ENCODE peak calls at places on chromosomes 3 and 15, in four cellular contexts. B, Q, E and D are unnamed samples.

GRCh38 chr3:48899298-48899697 is 616 bp upstream of the SLC25A20 start:
- DNase-seq in B (no peak), Q (no peak), E (peak; percentile 56), D (peak; percentile 41)

GRCh38 chr15:36954486-36954885 is 145.9 kb downstream of the MEIS2 start:
- DNase-seq in B (no peak), Q (peak; percentile 62), E (no peak), D (no peak)

GRCh38 chr3:129592362-129593150 is 13.9 kb downstream of the PLXND1 start:
- DNase-seq in B (peak; percentile 61), Q (no peak), E (no peak), D (no peak)

GRCh38 chr3:53236112-53236841 is 19.5 kb downstream of the TKT start:
- DNase-seq in B (peak; percentile 69), Q (peak; percentile 93), E (no peak), D (no peak)

GRCh38 chr3:32998631-32999451 is 47.4 kb downstream of the CCR4 start:
- DNase-seq in B (no peak), Q (no peak), E (no peak), D (no peak)

GRCh38 chr3:69941439-69942176 is 57.9 kb upstream of the SAMMSON start:
- DNase-seq in B (no peak), Q (peak; percentile 82), E (no peak), D (no peak)

GRCh38 chr15:80188293-80188692 is 35.5 kb downstream of the FAH start:
- DNase-seq in B (peak; percentile 21), Q (no peak), E (no peak), D (no peak)

GRCh38 chr3:24678441-24678865 is 183.8 kb upstream of the THRB start:
- DNase-seq in B (peak; percentile 62), Q (peak; percentile 74), E (no peak), D (no peak)

GRCh38 chr15:94277485-94277884 is 46.1 kb downstream of the MCTP2 start:
- DNase-seq in B (no peak), Q (no peak), E (no peak), D (no peak)

GRCh38 chr15:39939487-39940452 is 5.9 kb downstream of the EIF2AK4 start:
- DNase-seq in B (no peak), Q (no peak), E (no peak), D (no peak)

GRCh38 chr3:196737655-196738054 is 2.0 kb upstream of the PAK2 start:
- DNase-seq in B (no peak), Q (no peak), E (no peak), D (no peak)

GRCh38 chr15:36737430-36737891 is 158.0 kb downstream of the CDIN1 start:
- DNase-seq in B (no peak), Q (peak; percentile 83), E (no peak), D (no peak)

GRCh38 chr3:120680193-120680894 is 1.7 kb downstream of the HGD start:
- DNase-seq in B (no peak), Q (no peak), E (no peak), D (no peak)

GRCh38 chr3:120678984-120679383 is 3.1 kb downstream of the HGD start:
- DNase-seq in B (no peak), Q (no peak), E (no peak), D (no peak)

GRCh38 chr3:120681018-120681417 is 1.0 kb downstream of the HGD start:
- DNase-seq in B (no peak), Q (no peak), E (no peak), D (no peak)

GRCh38 chr3:120681506-120682038 is 467 bp downstream of the HGD start:
- DNase-seq in B (no peak), Q (no peak), E (no peak), D (no peak)

GRCh38 chr3:120678331-120678845 is 3.7 kb downstream of the HGD start:
- DNase-seq in B (peak; percentile 67), Q (peak; percentile 65), E (no peak), D (no peak)
- H3K4me3 ChIP-seq in B (no peak overlapping the region), Q (no peak overlapping the region), E (no peak overlapping the region), D (no peak overlapping the region)

DNA sequence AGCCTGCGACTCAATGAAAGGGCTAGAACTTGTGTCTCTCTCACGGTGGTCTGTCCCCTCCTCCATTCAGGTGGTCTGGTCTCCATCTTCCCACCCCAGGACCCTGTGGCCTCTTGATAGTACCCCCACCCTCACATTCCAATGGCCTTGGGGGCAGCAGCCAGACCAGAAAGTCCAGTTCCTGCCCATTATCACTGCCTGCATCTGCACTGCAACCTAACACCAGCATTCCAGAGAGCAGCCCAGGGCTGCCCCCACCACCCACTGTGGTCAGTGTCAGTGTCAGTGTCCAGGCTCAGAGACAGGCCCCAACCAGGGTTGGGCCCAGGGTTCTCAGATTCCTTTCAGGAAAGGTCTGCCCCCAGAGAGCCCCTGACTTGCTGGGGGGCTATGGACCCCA is 12.6 kb downstream of the IGDCC3 start:
- DNase-seq in B (no peak), Q (no peak), E (no peak), D (no peak)
- H3K36me3 ChIP-seq in B (no peaks in the 10 kb centered on the region), Q (no peaks in the 10 kb centered on the region), E (no peaks in the 10 kb centered on the region), D (no peaks in the 10 kb centered on the region)

GRCh38 chr3:189699873-189700272 is 68.7 kb downstream of the TP63 start:
- DNase-seq in B (no peak), Q (no peak), E (no peak), D (no peak)

GRCh38 chr3:189708375-189708774 is 77.2 kb downstream of the TP63 start:
- DNase-seq in B (no peak), Q (no peak), E (no peak), D (no peak)

GRCh38 chr3:189701934-189702693 is 70.9 kb downstream of the TP63 start:
- DNase-seq in B (no peak), Q (no peak), E (no peak), D (no peak)

DNA sequence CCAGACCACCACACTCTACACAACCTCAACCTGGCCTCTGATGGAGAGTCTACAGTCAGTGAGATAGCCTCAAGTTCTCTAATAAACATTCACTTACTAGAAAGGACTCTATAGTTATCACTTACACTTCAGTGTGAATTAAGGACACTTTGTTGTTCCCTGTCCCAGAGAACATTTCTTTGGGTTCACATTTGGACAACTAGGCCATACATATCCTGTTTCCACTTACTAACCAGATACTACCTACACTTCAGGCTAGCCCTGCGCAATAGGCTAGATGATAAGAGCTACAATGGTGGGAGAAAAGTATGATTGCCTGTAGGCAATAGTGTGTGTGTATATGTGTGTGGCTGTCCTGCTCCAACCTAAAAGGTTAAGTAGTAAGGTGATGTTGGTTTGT is 72.7 kb downstream of the TP63 start:
- DNase-seq in B (no peak), Q (no peak), E (no peak), D (no peak)
- H3K27ac ChIP-seq in B (no peak overlapping the region), Q (no peak overlapping the region), E (no peak overlapping the region), D (no peak overlapping the region)

GRCh38 chr3:100602506-100603444 is 6.6 kb upstream of the ADGRG7 start:
- DNase-seq in B (peak; percentile 63), Q (peak; percentile 54), E (no peak), D (no peak)
- H3K4me3 ChIP-seq in B (no peak overlapping the region), Q (no peak overlapping the region), E (peak overlapping the region; percentile 30), D (no peak overlapping the region)

GRCh38 chr15:48469681-48470080 is 138.5 kb downstream of the DUT start:
- DNase-seq in B (no peak), Q (no peak), E (no peak), D (no peak)
- H3K36me3 ChIP-seq in B (no peaks in the 10 kb centered on the region), Q (peaks cover 63% of the 10 kb centered on the region), E (no peaks in the 10 kb centered on the region), D (no peaks in the 10 kb centered on the region)